ENCODE peak calls at places on chromosomes 11 and 22, in four cellular contexts. K is coronary artery, O is dorsolateral prefrontal cortex, T is ovary. Q is an unnamed sample.
A peak's percentile ranks its signal among the peaks of the same experiment; 100 is the strongest.

GRCh38 chr22:28935140-28935539 is 51.8 kb downstream of the ZNRF3 start:
- DNase-seq in K (no peak), O (no peak), T (no peak), Q (no peak)

GRCh38 chr11:12430912-12431311 is 53.5 kb downstream of the PARVA start:
- DNase-seq in K (peak; percentile 90), O (no peak), T (peak; percentile 90), Q (peak; percentile 97)

GRCh38 chr22:24543068-24543675 is 11.8 kb downstream of the GUCD1 start:
- DNase-seq in K (no peak), O (no peak), T (no peak), Q (no peak)

GRCh38 chr11:42049650-42050049 is 590.2 kb upstream of the LRRC4C start:
- DNase-seq in K (no peak), O (no peak), T (no peak), Q (no peak)

GRCh38 chr22:44928711-44929347 is 81.0 kb downstream of the PHF21B start:
- DNase-seq in K (no peak), O (no peak), T (no peak), Q (no peak)

GRCh38 chr22:34395370-34395769 is 475.1 kb upstream of the LARGE1 start:
- DNase-seq in K (no peak), O (no peak), T (no peak), Q (no peak)

GRCh38 chr11:77287615-77288273 is 13.7 kb downstream of the GDPD4 start:
- DNase-seq in K (no peak), O (no peak), T (no peak), Q (no peak)

GRCh38 chr11:110345756-110346155 is 49.3 kb upstream of the RDX start:
- DNase-seq in K (no peak), O (no peak), T (no peak), Q (no peak)

GRCh38 chr22:26890870-26891269 is 233.5 kb downstream of the MIAT start:
- DNase-seq in K (peak; percentile 19), O (no peak), T (no peak), Q (peak; percentile 39)

GRCh38 chr22:38202437-38203089 is 769 bp downstream of the MAFF start:
- DNase-seq in K (peak; percentile 97), O (no peak), T (peak; percentile 96), Q (no peak)

GRCh38 chr11:3824714-3825472 is 15.9 kb downstream of the RHOG start:
- DNase-seq in K (no peak), O (no peak), T (peak; percentile 48), Q (no peak)

GRCh38 chr11:33257897-33258630 is 883 bp downstream of the HIPK3 start:
- DNase-seq in K (peak; percentile 94), O (peak; percentile 71), T (peak; percentile 95), Q (peak; percentile 97)

GRCh38 chr22:37021710-37022482 is 2.4 kb downstream of the MPST start:
- DNase-seq in K (no peak), O (no peak), T (no peak), Q (no peak)

GRCh38 chr11:3090096-3090901 is 33.1 kb upstream of the CARS1 start:
- DNase-seq in K (no peak), O (no peak), T (no peak), Q (no peak)

GRCh38 chr11:110056956-110057355 is 36.2 kb upstream of the ZC3H12C start:
- DNase-seq in K (no peak), O (no peak), T (no peak), Q (no peak)

GRCh38 chr22:28016781-28017557 is 97.9 kb upstream of the PITPNB start:
- DNase-seq in K (no peak), O (no peak), T (peak; percentile 17), Q (no peak)

GRCh38 chr11:39139581-39139980 is 2319.9 kb downstream of the LRRC4C start:
- DNase-seq in K (no peak), O (no peak), T (no peak), Q (no peak)

GRCh38 chr11:104678408-104678807 is 219.9 kb downstream of the CASP12 start:
- DNase-seq in K (no peak), O (no peak), T (no peak), Q (no peak)

GRCh38 chr11:60757231-60757800 is 649 bp downstream of the MS4A15 start:
- DNase-seq in K (peak; percentile 29), O (no peak), T (no peak), Q (no peak)

GRCh38 chr11:117575856-117576255 is 221.2 kb downstream of the DSCAML1 start:
- DNase-seq in K (no peak), O (no peak), T (no peak), Q (no peak)

GRCh38 chr22:19796169-19796568 is 35.6 kb downstream of the TBX1 start:
- DNase-seq in K (no peak), O (no peak), T (no peak), Q (no peak)

GRCh38 chr11:1619449-1619848 is 2.5 kb downstream of the KRTAP5-4 start:
- DNase-seq in K (no peak), O (no peak), T (no peak), Q (no peak)

GRCh38 chr11:94705419-94705818 is 62.7 kb upstream of the AMOTL1 start:
- DNase-seq in K (no peak), O (no peak), T (no peak), Q (no peak)

GRCh38 chr22:39242389-39242808 is 2.4 kb downstream of the PDGFB start:
- DNase-seq in K (no peak), O (no peak), T (no peak), Q (no peak)

GRCh38 chr22:39240841-39241631 is 3.7 kb downstream of the PDGFB start:
- DNase-seq in K (no peak), O (no peak), T (no peak), Q (no peak)

GRCh38 chr22:39243443-39244072 is 1.2 kb downstream of the PDGFB start:
- DNase-seq in K (no peak), O (no peak), T (no peak), Q (no peak)

GRCh38 chr22:39242809-39243442 is 1.9 kb downstream of the PDGFB start:
- DNase-seq in K (no peak), O (peak; percentile 76), T (no peak), Q (no peak)

GRCh38 chr22:39241632-39242388 is 3.0 kb downstream of the PDGFB start:
- DNase-seq in K (no peak), O (peak; percentile 65), T (no peak), Q (no peak)
- H3K27ac ChIP-seq in K (no peak overlapping the region), O (peak overlapping the region; percentile 83), T (no peak overlapping the region), Q (peak overlapping the region; percentile 76)

DNA sequence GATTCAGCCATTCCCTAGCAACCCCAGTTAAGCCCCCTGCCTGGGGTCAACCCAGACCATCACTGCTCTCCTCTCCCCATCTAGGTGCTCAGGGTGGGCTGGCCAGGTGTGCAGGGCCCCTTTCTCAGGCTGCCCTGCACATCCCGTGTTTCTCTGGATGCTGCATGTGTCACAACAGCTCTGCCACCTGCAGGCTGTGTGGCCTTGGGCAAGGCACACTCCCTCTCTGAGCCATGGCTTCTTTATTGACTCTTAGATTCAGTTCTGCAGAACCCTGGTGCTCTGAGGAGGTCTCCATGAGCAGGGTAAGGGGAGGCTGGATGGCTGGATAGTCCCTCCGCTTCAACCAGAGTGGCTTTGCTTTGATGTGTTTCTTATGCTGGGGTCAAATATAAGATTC is 24.6 kb downstream of the RPS6KA4 start:
- DNase-seq in K (no peak), O (no peak), T (no peak), Q (no peak)
- H3K27ac ChIP-seq in K (no peak overlapping the region), O (no peak overlapping the region), T (no peak overlapping the region), Q (no peak overlapping the region)

DNA sequence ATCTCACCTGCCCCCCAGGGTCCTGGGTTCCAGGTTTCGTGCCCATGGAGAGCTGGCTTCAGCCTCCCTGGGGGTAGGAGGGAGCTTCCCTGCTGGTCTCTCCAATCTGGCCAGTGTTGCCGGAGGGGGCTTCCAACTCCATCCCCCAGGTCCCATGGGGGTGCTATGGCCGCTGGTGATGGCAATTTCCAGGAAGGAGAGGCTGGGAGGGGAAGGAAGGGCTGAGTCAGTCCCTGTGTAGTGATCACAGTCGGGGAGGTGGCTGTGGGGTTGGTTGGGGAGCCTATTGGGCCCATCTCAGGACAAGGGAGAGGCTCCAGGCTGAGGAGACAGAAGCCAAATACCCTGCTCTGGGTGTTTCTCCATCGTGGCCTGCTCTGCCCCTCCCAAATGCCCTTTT is 5.7 kb upstream of the CDC42EP2 start:
- DNase-seq in K (no peak), O (no peak), T (no peak), Q (no peak)
- H3K27ac ChIP-seq in K (no peak overlapping the region), O (no peak overlapping the region), T (no peak overlapping the region), Q (peak overlapping the region; percentile 51)

DNA sequence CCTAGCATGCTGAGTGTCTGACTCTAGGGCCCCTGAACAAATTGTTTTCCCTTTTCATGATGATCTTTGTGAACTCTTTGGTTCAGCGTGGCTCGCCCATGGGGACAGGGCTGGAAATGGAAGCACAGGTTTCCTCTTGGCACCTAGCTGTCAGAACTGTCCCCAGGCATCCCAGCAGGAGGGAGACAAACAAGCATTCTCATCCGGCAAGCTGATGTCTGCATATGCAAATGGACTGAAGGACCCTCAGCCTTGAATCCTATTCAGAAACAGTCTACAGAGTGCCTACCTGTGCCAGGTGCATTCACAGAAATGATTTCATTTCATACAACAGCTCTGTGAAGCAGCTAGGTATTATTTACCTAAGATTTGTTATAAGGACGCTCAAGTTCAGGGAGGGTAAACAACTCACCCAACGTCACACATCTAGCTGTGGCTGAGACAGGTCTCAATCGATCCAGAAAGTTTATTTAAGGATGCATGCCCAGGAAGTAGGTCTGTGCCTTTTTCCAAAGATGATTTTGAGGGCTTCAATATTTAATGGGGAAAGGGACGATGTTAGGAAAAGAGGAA is 176.4 kb downstream of the KIRREL3 start:
- DNase-seq in K (no peak), O (no peak), T (no peak), Q (no peak)
- H3K27ac ChIP-seq in K (no peak overlapping the region), O (no peak overlapping the region), T (no peak overlapping the region), Q (no peak overlapping the region)

DNA sequence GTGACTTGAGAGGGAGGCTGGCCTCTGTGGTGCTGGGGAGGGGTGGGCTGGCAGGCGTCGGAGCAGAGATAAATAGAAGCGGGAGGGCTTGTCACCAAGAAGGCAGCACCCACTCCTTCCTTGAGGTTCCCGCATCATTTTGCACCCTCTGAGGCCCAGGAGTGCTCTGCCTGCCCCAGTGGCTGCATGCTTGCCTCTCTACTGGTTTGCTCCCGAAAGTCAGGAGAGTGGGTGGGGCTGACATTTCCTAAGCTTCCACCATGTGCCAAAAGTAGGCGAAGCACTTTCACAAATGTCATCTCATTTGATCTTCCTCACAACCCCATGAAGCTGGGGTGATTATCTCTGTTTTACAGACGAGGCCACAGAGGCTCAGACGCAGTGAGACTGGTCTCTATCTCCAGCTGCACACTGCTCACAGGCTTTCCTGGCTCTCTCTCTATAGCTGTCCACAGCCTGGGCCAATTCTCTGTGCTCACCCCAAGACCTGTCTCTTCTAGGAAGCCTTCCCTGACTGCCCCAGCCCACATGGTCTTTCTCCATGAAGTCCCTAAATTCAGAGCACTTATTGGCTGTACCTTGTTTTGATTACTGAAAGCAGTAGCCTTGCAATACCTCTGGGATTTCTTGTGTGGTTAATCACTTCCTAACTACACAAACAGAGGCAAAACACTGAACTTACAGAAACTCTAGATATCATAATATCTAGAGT is 2.6 kb upstream of the UCP3 start:
- DNase-seq in K (peak; percentile 67), O (no peak), T (no peak), Q (no peak)
- H3K27ac ChIP-seq in K (no peak overlapping the region), O (no peak overlapping the region), T (no peak overlapping the region), Q (no peak overlapping the region)